ENCODE peak calls at places on chromosomes 6 and 20, in ten cellular contexts. Q is SK-N-SH, E is coronary artery, X is body of pancreas, F is substantia nigra, K is heart left ventricle, P is A673, J is endothelial cell of umbilical vein, A is GM23248, S is psoas muscle. O is an unnamed sample.
A peak's percentile ranks its signal among the peaks of the same experiment; 100 is the strongest.

GRCh38 chr6:83838727-83839126 is 14.4 kb upstream of the RIPPLY2 start:
- DNase-seq in Q (no peak), E (no peak), X (no peak), F (no peak), K (no peak), P (no peak), J (no peak), A (no peak), S (no peak), O (no peak)

GRCh38 chr6:5295612-5296011 is 34.3 kb downstream of the FARS2 start:
- DNase-seq in Q (no peak), E (no peak), X (no peak), F (no peak), K (no peak), P (no peak), J (peak; percentile 27), A (no peak), S (no peak), O (no peak)

GRCh38 chr6:15336905-15337583 is 91.2 kb downstream of the JARID2 start:
- DNase-seq in Q (peak; percentile 66), E (no peak), X (no peak), F (no peak), K (no peak), P (no peak), J (no peak), A (no peak), S (no peak), O (no peak)

GRCh38 chr20:62537649-62538292 is 62.0 kb upstream of the GATA5 start:
- DNase-seq in Q (no peak), E (no peak), X (no peak), F (no peak), K (no peak), P (no peak), J (no peak), A (no peak), S (no peak), O (no peak)

GRCh38 chr6:129889580-129889979 is 28.5 kb upstream of the TMEM244 start:
- DNase-seq in Q (no peak), E (no peak), X (no peak), F (no peak), K (no peak), P (peak; percentile 78), J (peak; percentile 77), A (peak; percentile 87), S (no peak), O (no peak)

GRCh38 chr6:125839471-125839870 is 48.7 kb downstream of the NCOA7 start:
- DNase-seq in Q (no peak), E (no peak), X (no peak), F (no peak), K (no peak), P (peak; percentile 52), J (peak; percentile 79), A (no peak), S (no peak), O (no peak)

GRCh38 chr6:134551245-134551960 is 233.5 kb upstream of the SGK1 start:
- DNase-seq in Q (no peak), E (no peak), X (no peak), F (no peak), K (no peak), P (no peak), J (peak; percentile 76), A (peak; percentile 76), S (no peak), O (no peak)

GRCh38 chr6:11229267-11230043 is 3.0 kb downstream of the NEDD9 start:
- DNase-seq in Q (no peak), E (no peak), X (no peak), F (no peak), K (no peak), P (no peak), J (peak; percentile 32), A (peak; percentile 31), S (no peak), O (no peak)

GRCh38 chr20:50320910-50321796 is 130.5 kb downstream of the CEBPB start:
- DNase-seq in Q (peak; percentile 69), E (peak; percentile 97), X (peak; percentile 88), F (no peak), K (peak; percentile 77), P (no peak), J (peak; percentile 74), A (peak; percentile 96), S (peak; percentile 91), O (peak; percentile 100)

GRCh38 chr20:22810626-22811559 is 224.2 kb upstream of the SSTR4 start:
- DNase-seq in Q (no peak), E (no peak), X (no peak), F (no peak), K (no peak), P (no peak), J (no peak), A (no peak), S (no peak), O (no peak)

GRCh38 chr6:138503881-138504680 is 4.8 kb upstream of the NHSL1 start:
- DNase-seq in Q (no peak), E (no peak), X (no peak), F (no peak), K (no peak), P (no peak), J (no peak), A (no peak), S (no peak), O (no peak)

GRCh38 chr20:57212890-57213276 is 53.6 kb downstream of the BMP7 start:
- DNase-seq in Q (no peak), E (no peak), X (no peak), F (no peak), K (no peak), P (no peak), J (no peak), A (no peak), S (no peak), O (peak; percentile 75)
- H3K27ac ChIP-seq in Q (no peak overlapping the region), E (peak overlapping the region; percentile 22), X (no peak overlapping the region), F (no peak overlapping the region), K (no peak overlapping the region), P (no peak overlapping the region), J (no peak overlapping the region), A (no peak overlapping the region), S (no peak overlapping the region), O (peak overlapping the region; percentile 1)

GRCh38 chr20:34999782-35000181 is 44.1 kb downstream of the MYH7B start:
- DNase-seq in Q (no peak), E (no peak), X (no peak), F (no peak), K (no peak), P (no peak), J (no peak), A (no peak), S (no peak), O (no peak)

GRCh38 chr20:35000922-35001595 is 45.4 kb downstream of the MYH7B start:
- DNase-seq in Q (no peak), E (no peak), X (no peak), F (no peak), K (no peak), P (no peak), J (no peak), A (no peak), S (peak; percentile 13), O (peak; percentile 83)

GRCh38 chr20:34999021-34999451 is 43.4 kb downstream of the MYH7B start:
- DNase-seq in Q (no peak), E (no peak), X (no peak), F (no peak), K (no peak), P (no peak), J (no peak), A (no peak), S (no peak), O (no peak)

GRCh38 chr20:35001596-35002362 is 46.1 kb downstream of the MYH7B start:
- DNase-seq in Q (peak; percentile 55), E (no peak), X (no peak), F (no peak), K (no peak), P (no peak), J (no peak), A (peak; percentile 38), S (peak; percentile 15), O (peak; percentile 86)

DNA sequence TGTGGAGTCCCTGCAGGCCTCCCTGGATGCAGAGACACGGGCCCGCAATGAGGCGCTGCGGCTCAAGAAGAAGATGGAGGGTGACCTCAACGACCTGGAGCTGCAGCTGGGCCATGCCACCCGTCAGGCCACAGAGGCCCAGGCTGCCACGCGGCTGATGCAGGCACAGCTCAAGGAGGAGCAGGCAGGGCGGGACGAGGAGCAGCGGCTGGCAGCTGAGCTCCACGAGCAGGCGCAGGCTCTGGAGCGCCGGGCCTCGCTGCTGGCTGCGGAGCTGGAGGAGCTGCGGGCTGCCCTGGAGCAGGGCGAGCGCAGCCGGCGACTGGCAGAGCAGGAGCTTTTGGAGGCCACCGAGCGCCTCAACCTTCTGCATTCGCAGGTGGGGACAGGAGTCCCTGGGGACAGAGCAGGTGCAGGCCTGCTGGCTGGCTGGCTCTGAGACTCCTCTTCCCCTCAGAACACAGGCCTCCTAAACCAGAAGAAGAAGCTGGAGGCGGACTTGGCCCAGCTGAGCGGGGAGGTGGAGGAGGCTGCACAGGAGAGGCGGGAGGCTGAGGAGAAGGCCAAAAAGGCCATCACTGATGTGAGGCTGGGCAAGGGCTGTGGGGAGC is 44.7 kb downstream of the MYH7B start:
- DNase-seq in Q (no peak), E (no peak), X (no peak), F (no peak), K (no peak), P (no peak), J (no peak), A (no peak), S (peak; percentile 0), O (no peak)
- H3K27ac ChIP-seq in Q (no peak overlapping the region), E (no peak overlapping the region), X (no peak overlapping the region), F (peak overlapping the region; percentile 26), K (no peak overlapping the region), P (no peak overlapping the region), J (no peak overlapping the region), A (no peak overlapping the region), S (no peak overlapping the region), O (no peak overlapping the region)

DNA sequence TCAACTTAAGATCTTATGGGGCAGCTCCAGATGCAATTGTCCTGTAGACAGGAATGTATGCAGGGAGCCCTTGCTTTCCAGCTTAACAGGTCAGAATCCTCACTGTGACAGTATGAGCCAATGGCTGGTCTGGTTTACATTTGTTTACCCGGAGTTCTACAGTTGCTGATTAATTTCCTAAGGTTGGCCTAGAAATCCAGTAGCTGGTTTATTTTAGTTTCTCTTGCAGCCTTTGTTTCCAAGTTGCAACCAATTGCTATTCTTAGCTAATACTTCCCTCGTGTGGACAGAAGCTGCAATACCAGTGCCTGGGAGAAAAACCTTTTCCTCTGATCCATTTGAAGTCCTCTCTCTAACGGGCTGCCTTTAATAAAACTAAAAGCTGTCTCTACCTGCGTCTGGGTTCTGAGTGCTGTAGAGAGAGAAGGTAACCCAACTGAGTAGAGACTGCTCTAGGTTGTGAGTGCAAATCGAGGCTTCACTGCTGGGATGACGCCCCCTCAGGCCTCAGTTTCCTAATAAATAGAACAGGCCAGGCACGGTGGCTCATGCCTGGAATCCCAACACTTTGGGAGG is 45.9 kb downstream of the ZNF217 start:
- DNase-seq in Q (peak; percentile 71), E (no peak), X (peak; percentile 49), F (no peak), K (peak; percentile 27), P (peak; percentile 87), J (peak; percentile 68), A (peak; percentile 86), S (no peak), O (no peak)
- H3K27ac ChIP-seq in Q (no peak overlapping the region), E (no peak overlapping the region), X (no peak overlapping the region), F (no peak overlapping the region), K (no peak overlapping the region), P (no peak overlapping the region), J (no peak overlapping the region), A (no peak overlapping the region), S (no peak overlapping the region), O (no peak overlapping the region)

DNA sequence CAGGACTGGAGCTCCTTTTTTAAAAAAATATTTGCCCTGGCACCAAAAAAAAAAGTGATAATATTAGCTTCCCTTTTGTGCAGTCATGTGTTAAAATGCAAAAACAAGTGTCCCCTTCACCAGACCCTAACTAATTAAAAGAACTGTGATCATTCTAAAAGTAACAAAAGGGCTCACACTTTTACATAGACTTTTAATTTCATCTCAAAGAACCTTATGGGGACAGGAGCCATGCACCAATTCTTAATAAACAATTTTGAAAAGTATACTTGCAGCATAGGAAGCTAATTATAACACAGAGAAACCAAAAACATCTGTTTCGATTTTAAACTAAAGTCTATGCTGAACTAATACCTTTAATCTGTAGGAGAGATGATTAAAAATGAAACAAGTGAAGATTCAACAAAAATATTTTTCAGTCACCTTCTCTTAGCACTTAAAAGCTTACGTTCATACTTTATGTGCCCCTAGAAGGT is 17.3 kb downstream of the STX7 start:
- DNase-seq in Q (no peak), E (no peak), X (no peak), F (no peak), K (no peak), P (no peak), J (no peak), A (no peak), S (no peak), O (no peak)
- H3K27ac ChIP-seq in Q (no peak overlapping the region), E (no peak overlapping the region), X (no peak overlapping the region), F (no peak overlapping the region), K (no peak overlapping the region), P (no peak overlapping the region), J (no peak overlapping the region), A (no peak overlapping the region), S (no peak overlapping the region), O (no peak overlapping the region)

O was measured in RWPE2.